ENCODE peak calls at places on chromosomes 5 and 9, in five cellular contexts. B, R, C, Y and W are unnamed samples.

GRCh38 chr9:76887951-76888350 is 18.0 kb downstream of the PRUNE2 start:
- DNase-seq in R (no peak), B (no peak), C (no peak), Y (no peak), W (no peak)

GRCh38 chr9:126615251-126615790 is 1.6 kb downstream of the LMX1B start:
- DNase-seq in C (no peak), Y (no peak), B (no peak), R (no peak), W (peak)

GRCh38 chr5:157520911-157521703 is 54.5 kb downstream of the ADAM19 start:
- DNase-seq in B (no peak), R (no peak), C (no peak), Y (no peak), W (no peak)

GRCh38 chr5:150575745-150576448 is 64.6 kb upstream of the SYNPO start:
- DNase-seq in Y (no peak), R (no peak), B (no peak), C (no peak), W (no peak)

GRCh38 chr9:94865599-94866456 is 139.3 kb downstream of the AOPEP start:
- DNase-seq in R (no peak), B (no peak), Y (no peak), C (no peak), W (peak)

GRCh38 chr9:83327323-83327722 is 210.9 kb downstream of the FRMD3 start:
- DNase-seq in B (no peak), Y (no peak), R (no peak), C (no peak), W (no peak)

GRCh38 chr5:136906545-136906944 is 541.2 kb upstream of the TRPC7 start:
- DNase-seq in B (no peak), R (no peak), C (no peak), Y (no peak), W (no peak)

GRCh38 chr9:130142635-130143034 is 29.6 kb upstream of the NCS1 start:
- DNase-seq in Y (no peak), B (no peak), C (no peak), R (no peak), W (no peak)

GRCh38 chr5:43649256-43649655 is 46.3 kb downstream of the NNT start:
- DNase-seq in Y (no peak), C (no peak), R (no peak), B (no peak), W (no peak)

GRCh38 chr9:2228132-2228531 is 213.0 kb downstream of the SMARCA2 start:
- DNase-seq in B (no peak), Y (peak), R (no peak), C (no peak), W (peak)

GRCh38 chr5:132268698-132269551 is 11.4 kb downstream of the PDLIM4 start:
- DNase-seq in R (no peak), C (no peak), Y (no peak), B (no peak), W (no peak)

GRCh38 chr5:68141494-68141893 is 74.1 kb upstream of the PIK3R1 start:
- DNase-seq in B (no peak), C (no peak), Y (no peak), R (no peak), W (no peak)

GRCh38 chr5:4737868-4738267 is 402.3 kb upstream of the ADAMTS16 start:
- DNase-seq in C (no peak), Y (no peak), B (no peak), R (no peak), W (no peak)

GRCh38 chr5:54109931-54110330 is 200.4 kb downstream of the ARL15 start:
- DNase-seq in Y (no peak), R (no peak), C (no peak), B (no peak), W (no peak)

GRCh38 chr9:116547729-116548426 is 139.2 kb upstream of the TRIM32 start:
- DNase-seq in Y (no peak), B (no peak), R (no peak), C (no peak), W (no peak)

GRCh38 chr5:12019306-12019705 is 115.1 kb upstream of the CTNND2 start:
- DNase-seq in B (no peak), C (no peak), R (no peak), Y (no peak), W (no peak)

GRCh38 chr5:60700347-60700815 is 415 bp upstream of the DEPDC1B start:
- DNase-seq in C (no peak), Y (no peak), B (no peak), R (no peak), W (peak)

GRCh38 chr5:15234366-15234765 is 265.6 kb upstream of the FBXL7 start:
- DNase-seq in R (no peak), B (no peak), C (no peak), Y (no peak), W (no peak)

GRCh38 chr9:100427366-100428263 is 672 bp downstream of the MSANTD3 start:
- DNase-seq in B (peak), Y (no peak), C (no peak), R (peak), W (peak)

GRCh38 chr9:89770779-89771178 is 166.0 kb downstream of the GADD45G start:
- DNase-seq in Y (no peak), R (no peak), B (no peak), C (no peak), W (no peak)

GRCh38 chr9:115035872-115036612 is 81.9 kb downstream of the TNC start:
- DNase-seq in C (no peak), B (no peak), R (no peak), Y (no peak), W (no peak)

GRCh38 chr5:40447438-40447837 is 232.3 kb upstream of the PTGER4 start:
- DNase-seq in B (no peak), R (no peak), C (no peak), Y (no peak), W (no peak)

GRCh38 chr9:105886136-105886535 is 191.8 kb downstream of the TMEM38B start:
- DNase-seq in C (no peak), B (no peak), Y (no peak), R (no peak), W (no peak)

GRCh38 chr9:122095010-122095767 is 2.1 kb upstream of the TTLL11 start:
- DNase-seq in R (peak), Y (peak), C (peak), B (peak), W (peak)

GRCh38 chr5:170491479-170491878 is 12.3 kb upstream of the KCNIP1 start:
- DNase-seq in Y (no peak), C (no peak), R (peak), B (no peak), W (no peak)

GRCh38 chr9:108534741-108535140 is 321.0 kb downstream of the ACTL7B start:
- DNase-seq in Y (no peak), R (no peak), B (no peak), C (no peak), W (no peak)

GRCh38 chr9:96209407-96210031 is 92.5 kb downstream of the HSD17B3 start:
- DNase-seq in Y (no peak), R (no peak), C (no peak), B (no peak), W (no peak)

GRCh38 chr5:155434267-155434666 is 420.7 kb downstream of the KIF4B start:
- DNase-seq in R (no peak), B (no peak), Y (no peak), C (no peak), W (no peak)

GRCh38 chr5:31470608-31471007 is 61.3 kb downstream of the DROSHA start:
- DNase-seq in R (no peak), B (no peak), Y (no peak), C (no peak), W (no peak)

GRCh38 chr5:68382640-68383039 is 167.1 kb downstream of the PIK3R1 start:
- DNase-seq in R (no peak), C (no peak), B (no peak), Y (no peak), W (no peak)